ENCODE peak calls at places on chromosomes 13 and 19, in six cellular contexts. One of them, this sample, is unnamed.

GRCh38 chr13:30340367-30341184 is 33.2 kb upstream of the KATNAL1 start:
- DNase-seq in NCI-H2081: no peak
- DNase-seq in Peyer's patch: no peak
- DNase-seq in NB4: peak; percentile 94
- DNase-seq in iPS-NIHi11: no peak
- DNase-seq in stimulated activated CD4-positive, alpha-beta T cell treated with anti-CD3 and anti-CD28 coated beads, Interleukin-15, amount 100 ng/mL, for 1 hour: no peak
- DNase-seq in this sample: no peak

GRCh38 chr19:17020380-17020779 is 6.2 kb downstream of the CPAMD8 start:
- DNase-seq in NB4: no peak
- DNase-seq in stimulated activated CD4-positive, alpha-beta T cell treated with anti-CD3 and anti-CD28 coated beads, Interleukin-15, amount 100 ng/mL, for 1 hour: no peak
- DNase-seq in iPS-NIHi11: no peak
- DNase-seq in Peyer's patch: no peak
- DNase-seq in NCI-H2081: no peak
- DNase-seq in this sample: no peak

GRCh38 chr13:80473695-80474094 is 132.8 kb upstream of the SPRY2 start:
- DNase-seq in NCI-H2081: no peak
- DNase-seq in NB4: no peak
- DNase-seq in stimulated activated CD4-positive, alpha-beta T cell treated with anti-CD3 and anti-CD28 coated beads, Interleukin-15, amount 100 ng/mL, for 1 hour: no peak
- DNase-seq in iPS-NIHi11: no peak
- DNase-seq in Peyer's patch: no peak
- DNase-seq in this sample: peak; percentile 49

GRCh38 chr19:47018923-47019322 is 714 bp upstream of the NPAS1 start:
- DNase-seq in NB4: no peak
- DNase-seq in iPS-NIHi11: no peak
- DNase-seq in stimulated activated CD4-positive, alpha-beta T cell treated with anti-CD3 and anti-CD28 coated beads, Interleukin-15, amount 100 ng/mL, for 1 hour: no peak
- DNase-seq in NCI-H2081: no peak
- DNase-seq in Peyer's patch: no peak
- DNase-seq in this sample: no peak

GRCh38 chr13:20814224-20814910 is 40.6 kb upstream of the EEF1AKMT1 start:
- DNase-seq in NCI-H2081: peak; percentile 45
- DNase-seq in stimulated activated CD4-positive, alpha-beta T cell treated with anti-CD3 and anti-CD28 coated beads, Interleukin-15, amount 100 ng/mL, for 1 hour: no peak
- DNase-seq in iPS-NIHi11: peak; percentile 33
- DNase-seq in Peyer's patch: peak; percentile 26
- DNase-seq in NB4: no peak
- DNase-seq in this sample: no peak

GRCh38 chr13:110561335-110562033 is at the start of gene RAB20:
- DNase-seq in stimulated activated CD4-positive, alpha-beta T cell treated with anti-CD3 and anti-CD28 coated beads, Interleukin-15, amount 100 ng/mL, for 1 hour: peak; percentile 22
- DNase-seq in NCI-H2081: peak; percentile 56
- DNase-seq in iPS-NIHi11: peak; percentile 93
- DNase-seq in Peyer's patch: peak; percentile 81
- DNase-seq in NB4: peak; percentile 96
- DNase-seq in this sample: peak; percentile 56

GRCh38 chr13:33817513-33817842 is 471 bp upstream of the RFC3 start:
- DNase-seq in Peyer's patch: no peak
- DNase-seq in iPS-NIHi11: no peak
- DNase-seq in NB4: no peak
- DNase-seq in NCI-H2081: no peak
- DNase-seq in stimulated activated CD4-positive, alpha-beta T cell treated with anti-CD3 and anti-CD28 coated beads, Interleukin-15, amount 100 ng/mL, for 1 hour: no peak
- DNase-seq in this sample: no peak

GRCh38 chr13:33543089-33543459 is 257.5 kb upstream of the STARD13 start:
- DNase-seq in iPS-NIHi11: peak; percentile 23
- DNase-seq in NCI-H2081: no peak
- DNase-seq in NB4: no peak
- DNase-seq in stimulated activated CD4-positive, alpha-beta T cell treated with anti-CD3 and anti-CD28 coated beads, Interleukin-15, amount 100 ng/mL, for 1 hour: no peak
- DNase-seq in Peyer's patch: no peak
- DNase-seq in this sample: peak; percentile 60

GRCh38 chr19:48393559-48394330 is at the start of gene GRIN2D:
- DNase-seq in Peyer's patch: no peak
- DNase-seq in NB4: peak; percentile 83
- DNase-seq in NCI-H2081: no peak
- DNase-seq in stimulated activated CD4-positive, alpha-beta T cell treated with anti-CD3 and anti-CD28 coated beads, Interleukin-15, amount 100 ng/mL, for 1 hour: no peak
- DNase-seq in iPS-NIHi11: no peak
- DNase-seq in this sample: peak; percentile 19

GRCh38 chr19:10113592-10113963 is 2.1 kb downstream of the P2RY11 start:
- DNase-seq in iPS-NIHi11: no peak
- DNase-seq in NCI-H2081: no peak
- DNase-seq in NB4: no peak
- DNase-seq in stimulated activated CD4-positive, alpha-beta T cell treated with anti-CD3 and anti-CD28 coated beads, Interleukin-15, amount 100 ng/mL, for 1 hour: no peak
- DNase-seq in Peyer's patch: no peak
- DNase-seq in this sample: no peak

GRCh38 chr13:29594710-29595379 is 643 bp downstream of the SLC7A1 start:
- DNase-seq in NB4: peak; percentile 77
- DNase-seq in Peyer's patch: peak; percentile 50
- DNase-seq in iPS-NIHi11: peak; percentile 50
- DNase-seq in stimulated activated CD4-positive, alpha-beta T cell treated with anti-CD3 and anti-CD28 coated beads, Interleukin-15, amount 100 ng/mL, for 1 hour: peak; percentile 23
- DNase-seq in NCI-H2081: peak; percentile 49
- DNase-seq in this sample: peak; percentile 38

GRCh38 chr19:10173527-10173926 is 21.2 kb downstream of the DNMT1 start:
- DNase-seq in NB4: peak; percentile 43
- DNase-seq in Peyer's patch: no peak
- DNase-seq in NCI-H2081: no peak
- DNase-seq in stimulated activated CD4-positive, alpha-beta T cell treated with anti-CD3 and anti-CD28 coated beads, Interleukin-15, amount 100 ng/mL, for 1 hour: no peak
- DNase-seq in iPS-NIHi11: no peak
- DNase-seq in this sample: no peak

GRCh38 chr13:76948139-76948538 is at the start of gene ACOD1:
- DNase-seq in NB4: peak; percentile 62
- DNase-seq in Peyer's patch: no peak
- DNase-seq in stimulated activated CD4-positive, alpha-beta T cell treated with anti-CD3 and anti-CD28 coated beads, Interleukin-15, amount 100 ng/mL, for 1 hour: no peak
- DNase-seq in iPS-NIHi11: no peak
- DNase-seq in NCI-H2081: no peak
- DNase-seq in this sample: no peak

GRCh38 chr13:113513761-113514160 is 23.2 kb upstream of the DCUN1D2 start:
- DNase-seq in NCI-H2081: no peak
- DNase-seq in NB4: no peak
- DNase-seq in stimulated activated CD4-positive, alpha-beta T cell treated with anti-CD3 and anti-CD28 coated beads, Interleukin-15, amount 100 ng/mL, for 1 hour: no peak
- DNase-seq in Peyer's patch: no peak
- DNase-seq in iPS-NIHi11: no peak
- DNase-seq in this sample: no peak

GRCh38 chr19:6662692-6663091 is 7.3 kb downstream of the TNFSF14 start:
- DNase-seq in NCI-H2081: no peak
- DNase-seq in stimulated activated CD4-positive, alpha-beta T cell treated with anti-CD3 and anti-CD28 coated beads, Interleukin-15, amount 100 ng/mL, for 1 hour: no peak
- DNase-seq in Peyer's patch: no peak
- DNase-seq in NB4: no peak
- DNase-seq in iPS-NIHi11: no peak
- DNase-seq in this sample: no peak

GRCh38 chr13:114110091-114110829 is 22.2 kb downstream of the RASA3 start:
- DNase-seq in stimulated activated CD4-positive, alpha-beta T cell treated with anti-CD3 and anti-CD28 coated beads, Interleukin-15, amount 100 ng/mL, for 1 hour: peak; percentile 61
- DNase-seq in NCI-H2081: no peak
- DNase-seq in iPS-NIHi11: peak; percentile 59
- DNase-seq in Peyer's patch: peak; percentile 82
- DNase-seq in NB4: peak; percentile 97
- DNase-seq in this sample: peak; percentile 25

GRCh38 chr19:32489971-32490370 is 84.4 kb downstream of the DPY19L3 start:
- DNase-seq in NCI-H2081: no peak
- DNase-seq in NB4: no peak
- DNase-seq in iPS-NIHi11: no peak
- DNase-seq in Peyer's patch: no peak
- DNase-seq in stimulated activated CD4-positive, alpha-beta T cell treated with anti-CD3 and anti-CD28 coated beads, Interleukin-15, amount 100 ng/mL, for 1 hour: no peak
- DNase-seq in this sample: no peak

GRCh38 chr19:58519087-58519354 is 589 bp downstream of the ZBTB45 start:
- DNase-seq in Peyer's patch: peak; percentile 53
- DNase-seq in stimulated activated CD4-positive, alpha-beta T cell treated with anti-CD3 and anti-CD28 coated beads, Interleukin-15, amount 100 ng/mL, for 1 hour: no peak
- DNase-seq in NCI-H2081: peak; percentile 60
- DNase-seq in NB4: peak; percentile 85
- DNase-seq in iPS-NIHi11: peak; percentile 80
- DNase-seq in this sample: peak; percentile 49

GRCh38 chr19:6613711-6614110 is 22.8 kb upstream of the CD70 start:
- DNase-seq in NB4: no peak
- DNase-seq in stimulated activated CD4-positive, alpha-beta T cell treated with anti-CD3 and anti-CD28 coated beads, Interleukin-15, amount 100 ng/mL, for 1 hour: no peak
- DNase-seq in iPS-NIHi11: no peak
- DNase-seq in Peyer's patch: no peak
- DNase-seq in NCI-H2081: no peak
- DNase-seq in this sample: no peak

GRCh38 chr13:71577127-71577526 is 289.9 kb downstream of the DACH1 start:
- DNase-seq in iPS-NIHi11: no peak
- DNase-seq in NCI-H2081: no peak
- DNase-seq in stimulated activated CD4-positive, alpha-beta T cell treated with anti-CD3 and anti-CD28 coated beads, Interleukin-15, amount 100 ng/mL, for 1 hour: no peak
- DNase-seq in NB4: no peak
- DNase-seq in Peyer's patch: no peak
- DNase-seq in this sample: no peak

GRCh38 chr19:55005684-55006488 is 32.2 kb downstream of the GP6 start:
- DNase-seq in Peyer's patch: peak; percentile 40
- DNase-seq in stimulated activated CD4-positive, alpha-beta T cell treated with anti-CD3 and anti-CD28 coated beads, Interleukin-15, amount 100 ng/mL, for 1 hour: no peak
- DNase-seq in NCI-H2081: peak; percentile 78
- DNase-seq in NB4: peak; percentile 59
- DNase-seq in iPS-NIHi11: peak; percentile 76
- DNase-seq in this sample: no peak

GRCh38 chr19:15251010-15251748 is 18.9 kb upstream of the EPHX3 start:
- DNase-seq in iPS-NIHi11: no peak
- DNase-seq in stimulated activated CD4-positive, alpha-beta T cell treated with anti-CD3 and anti-CD28 coated beads, Interleukin-15, amount 100 ng/mL, for 1 hour: no peak
- DNase-seq in NB4: no peak
- DNase-seq in NCI-H2081: no peak
- DNase-seq in Peyer's patch: no peak
- DNase-seq in this sample: no peak

This sample was measured in NCI-H345.